ENCODE peak calls at places on chromosomes 16 and 17, in six cellular contexts. One of them, this sample, is unnamed. For H3K4me1, the result is how much of the 10 kb centered on the place peaks cover.

GRCh38 chr16:29900102-29900887 is at the start of gene ASPHD1:
- DNase-seq in left ventricle myocardium inferior: peak
- DNase-seq in H9: peak
- DNase-seq in upper lobe of left lung: peak
- DNase-seq in sigmoid colon: peak
- DNase-seq in IMR-90: peak
- DNase-seq in this sample: no peak

GRCh38 chr17:4327638-4328037 is 38.8 kb downstream of the UBE2G1 start:
- DNase-seq in left ventricle myocardium inferior: no peak
- DNase-seq in H9: no peak
- DNase-seq in upper lobe of left lung: no peak
- DNase-seq in sigmoid colon: no peak
- DNase-seq in IMR-90: peak
- DNase-seq in this sample: no peak

GRCh38 chr16:72124761-72125634 is 31.4 kb downstream of the DHX38 start:
- DNase-seq in left ventricle myocardium inferior: peak
- DNase-seq in H9: peak
- DNase-seq in upper lobe of left lung: no peak
- DNase-seq in sigmoid colon: peak
- DNase-seq in IMR-90: peak
- DNase-seq in this sample: peak

GRCh38 chr16:254461-254860 is 19.8 kb downstream of the FAM234A start:
- DNase-seq in left ventricle myocardium inferior: no peak
- DNase-seq in H9: no peak
- DNase-seq in upper lobe of left lung: no peak
- DNase-seq in sigmoid colon: no peak
- DNase-seq in IMR-90: no peak
- DNase-seq in this sample: no peak

GRCh38 chr17:32484628-32485027 is 2.2 kb upstream of the CDK5R1 start:
- DNase-seq in left ventricle myocardium inferior: no peak
- DNase-seq in H9: no peak
- DNase-seq in upper lobe of left lung: no peak
- DNase-seq in sigmoid colon: no peak
- DNase-seq in IMR-90: no peak
- DNase-seq in this sample: no peak

GRCh38 chr16:47019563-47019962 is 46.1 kb upstream of the DNAJA2 start:
- DNase-seq in left ventricle myocardium inferior: no peak
- DNase-seq in H9: no peak
- DNase-seq in upper lobe of left lung: no peak
- DNase-seq in sigmoid colon: no peak
- DNase-seq in IMR-90: no peak
- DNase-seq in this sample: no peak

GRCh38 chr16:48462146-48462740 is 77.0 kb upstream of the SIAH1 start:
- DNase-seq in left ventricle myocardium inferior: no peak
- DNase-seq in H9: no peak
- DNase-seq in upper lobe of left lung: no peak
- DNase-seq in sigmoid colon: no peak
- DNase-seq in IMR-90: no peak
- DNase-seq in this sample: no peak

GRCh38 chr17:77693301-77693700 is 265.2 kb upstream of the TNRC6C start:
- DNase-seq in left ventricle myocardium inferior: no peak
- DNase-seq in H9: peak
- DNase-seq in upper lobe of left lung: no peak
- DNase-seq in sigmoid colon: no peak
- DNase-seq in IMR-90: no peak
- DNase-seq in this sample: no peak

GRCh38 chr17:40596261-40596919 is 31.1 kb upstream of the CCR7 start:
- DNase-seq in left ventricle myocardium inferior: no peak
- DNase-seq in H9: no peak
- DNase-seq in upper lobe of left lung: no peak
- DNase-seq in sigmoid colon: no peak
- DNase-seq in IMR-90: peak
- DNase-seq in this sample: peak

GRCh38 chr17:58783380-58783779 is 27.7 kb downstream of the PPM1E start:
- DNase-seq in left ventricle myocardium inferior: no peak
- DNase-seq in H9: no peak
- DNase-seq in upper lobe of left lung: no peak
- DNase-seq in sigmoid colon: no peak
- DNase-seq in IMR-90: no peak
- DNase-seq in this sample: no peak

GRCh38 chr17:27896656-27897055 is 3.5 kb upstream of the LYRM9 start:
- DNase-seq in left ventricle myocardium inferior: no peak
- DNase-seq in H9: no peak
- DNase-seq in upper lobe of left lung: no peak
- DNase-seq in sigmoid colon: no peak
- DNase-seq in IMR-90: no peak
- DNase-seq in this sample: no peak

GRCh38 chr16:56852401-56852730 is 12.6 kb upstream of the SLC12A3 start:
- DNase-seq in left ventricle myocardium inferior: no peak
- DNase-seq in H9: no peak
- DNase-seq in upper lobe of left lung: no peak
- DNase-seq in sigmoid colon: no peak
- DNase-seq in IMR-90: no peak
- DNase-seq in this sample: no peak

GRCh38 chr17:72953621-72954020 is 138.9 kb downstream of the SLC39A11 start:
- DNase-seq in left ventricle myocardium inferior: no peak
- DNase-seq in H9: no peak
- DNase-seq in upper lobe of left lung: no peak
- DNase-seq in sigmoid colon: no peak
- DNase-seq in IMR-90: no peak
- DNase-seq in this sample: no peak

GRCh38 chr16:86044241-86044671 is 145.3 kb downstream of the IRF8 start:
- DNase-seq in left ventricle myocardium inferior: no peak
- DNase-seq in H9: peak
- DNase-seq in upper lobe of left lung: peak
- DNase-seq in sigmoid colon: peak
- DNase-seq in IMR-90: peak
- DNase-seq in this sample: peak

DNA sequence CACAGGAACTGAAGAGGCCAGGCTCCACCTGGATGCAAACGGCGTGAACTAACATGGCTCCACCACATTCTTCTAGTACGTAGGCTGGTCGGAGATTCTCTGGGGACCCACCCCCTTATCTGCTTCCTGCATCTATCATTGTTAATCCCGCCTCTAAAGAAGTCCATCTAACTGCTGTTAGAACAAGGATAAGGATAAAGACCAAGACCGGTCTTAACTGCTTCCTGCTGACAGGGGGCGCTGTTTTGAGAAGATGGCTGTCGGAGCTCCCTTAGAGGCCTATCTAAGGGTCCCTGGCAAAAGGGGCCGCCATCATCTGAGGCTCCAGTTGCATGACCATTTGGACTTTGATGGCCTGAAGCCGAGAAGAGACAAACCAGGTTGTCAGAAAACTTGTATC is 25.8 kb upstream of the TNFSF12 start:
- DNase-seq in left ventricle myocardium inferior: no peak
- DNase-seq in H9: peak
- DNase-seq in upper lobe of left lung: no peak
- DNase-seq in sigmoid colon: no peak
- DNase-seq in IMR-90: no peak
- DNase-seq in this sample: peak
- TF ChIP-seq CTCF in left ventricle myocardium inferior: peak
- TF ChIP-seq CTCF in H9: peak
- TF ChIP-seq CTCF in upper lobe of left lung: peak
- TF ChIP-seq CTCF in sigmoid colon: peak
- TF ChIP-seq CTCF in IMR-90: peak
- TF ChIP-seq CTCF in this sample: peak

DNA sequence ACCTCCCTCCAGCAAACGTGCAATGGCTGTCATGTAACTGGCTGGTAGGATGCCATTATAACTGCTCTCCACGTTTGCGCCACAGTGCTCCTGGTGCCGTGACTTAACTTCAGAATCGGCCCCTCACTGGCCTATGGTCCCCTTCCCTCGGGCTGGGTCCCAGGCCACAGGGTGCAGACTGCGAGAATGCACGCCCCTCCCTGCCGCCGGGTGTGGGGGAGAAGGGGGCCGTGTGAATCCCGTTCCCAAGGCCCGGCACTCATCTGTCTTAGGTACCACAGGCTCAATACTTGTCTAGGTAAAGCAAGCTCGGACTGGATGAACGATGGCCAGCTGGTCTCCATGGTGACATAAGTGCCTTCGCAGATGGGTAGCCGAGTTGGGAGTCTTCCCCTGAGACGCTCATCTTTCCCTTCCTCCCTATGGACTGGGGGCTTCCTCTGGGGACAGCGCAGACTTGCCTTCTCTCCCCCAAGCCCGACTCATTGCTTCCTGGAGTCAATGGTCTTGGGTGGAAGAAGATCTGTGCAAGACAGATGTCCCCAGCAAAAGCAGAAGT is 37.8 kb downstream of the TIMM22 start:
- DNase-seq in left ventricle myocardium inferior: no peak
- DNase-seq in H9: no peak
- DNase-seq in upper lobe of left lung: peak
- DNase-seq in sigmoid colon: no peak
- DNase-seq in IMR-90: no peak
- DNase-seq in this sample: no peak
- H3K4me1 ChIP-seq in left ventricle myocardium inferior: half or more
- H3K4me1 ChIP-seq in H9: under half
- H3K4me1 ChIP-seq in upper lobe of left lung: under half
- H3K4me1 ChIP-seq in sigmoid colon: under half
- H3K4me1 ChIP-seq in IMR-90: under half
- H3K4me1 ChIP-seq in this sample: under half

GRCh38 chr17:63446218-63446980 is at the start of gene CYB561:
- DNase-seq in left ventricle myocardium inferior: peak
- DNase-seq in H9: no peak
- DNase-seq in upper lobe of left lung: peak
- DNase-seq in sigmoid colon: peak
- DNase-seq in IMR-90: peak
- DNase-seq in this sample: peak
- TF ChIP-seq CTCF in left ventricle myocardium inferior: peak
- TF ChIP-seq CTCF in H9: no peak
- TF ChIP-seq CTCF in upper lobe of left lung: peak
- TF ChIP-seq CTCF in sigmoid colon: peak
- TF ChIP-seq CTCF in IMR-90: no peak
- TF ChIP-seq CTCF in this sample: peak

DNA sequence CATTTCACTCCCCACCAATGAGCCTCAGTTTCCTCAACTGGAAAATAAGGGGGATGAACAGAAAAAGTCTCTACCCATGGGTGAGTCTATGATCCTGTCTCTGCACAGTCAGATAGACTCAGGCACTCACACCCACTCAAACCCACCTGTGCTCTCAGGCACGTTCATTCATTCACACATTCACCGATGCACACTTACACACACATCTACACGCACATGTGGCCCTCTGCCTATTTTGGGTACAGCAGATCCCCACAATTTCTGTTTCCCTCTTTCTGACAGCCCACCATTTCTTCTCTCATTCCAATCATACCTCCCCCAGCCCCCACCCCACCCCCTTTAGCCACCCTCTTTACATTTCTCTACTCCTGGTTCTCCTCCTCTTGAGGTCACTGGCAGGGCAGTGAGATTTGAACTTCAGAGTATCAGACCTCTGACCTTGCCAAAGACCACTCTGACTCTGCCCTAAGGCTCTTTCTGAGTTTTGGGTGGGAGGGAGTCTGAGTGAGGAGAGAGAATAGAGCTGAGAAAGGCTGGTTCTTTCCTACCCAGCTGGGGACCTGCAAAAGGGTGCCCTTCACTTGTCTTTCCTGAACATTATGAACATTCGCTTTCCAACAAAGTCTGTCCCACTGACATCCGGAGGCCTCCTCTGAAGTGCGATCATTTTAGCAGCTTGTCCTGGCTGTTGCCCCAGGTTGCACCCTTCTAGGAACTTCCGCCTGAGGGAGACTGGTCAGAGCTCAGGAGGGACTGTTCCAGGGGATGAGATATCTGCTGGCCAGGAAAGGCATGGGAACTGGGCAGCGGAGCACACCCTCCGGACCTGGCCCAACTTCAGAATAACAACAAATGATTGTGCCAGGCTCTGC is 10.1 kb upstream of the COL1A1 start:
- DNase-seq in left ventricle myocardium inferior: no peak
- DNase-seq in H9: peak
- DNase-seq in upper lobe of left lung: no peak
- DNase-seq in sigmoid colon: peak
- DNase-seq in IMR-90: no peak
- DNase-seq in this sample: no peak
- H3K4me1 ChIP-seq in left ventricle myocardium inferior: half or more
- H3K4me1 ChIP-seq in H9: under half
- H3K4me1 ChIP-seq in upper lobe of left lung: under half
- H3K4me1 ChIP-seq in sigmoid colon: under half
- H3K4me1 ChIP-seq in IMR-90: half or more
- H3K4me1 ChIP-seq in this sample: under half

DNA sequence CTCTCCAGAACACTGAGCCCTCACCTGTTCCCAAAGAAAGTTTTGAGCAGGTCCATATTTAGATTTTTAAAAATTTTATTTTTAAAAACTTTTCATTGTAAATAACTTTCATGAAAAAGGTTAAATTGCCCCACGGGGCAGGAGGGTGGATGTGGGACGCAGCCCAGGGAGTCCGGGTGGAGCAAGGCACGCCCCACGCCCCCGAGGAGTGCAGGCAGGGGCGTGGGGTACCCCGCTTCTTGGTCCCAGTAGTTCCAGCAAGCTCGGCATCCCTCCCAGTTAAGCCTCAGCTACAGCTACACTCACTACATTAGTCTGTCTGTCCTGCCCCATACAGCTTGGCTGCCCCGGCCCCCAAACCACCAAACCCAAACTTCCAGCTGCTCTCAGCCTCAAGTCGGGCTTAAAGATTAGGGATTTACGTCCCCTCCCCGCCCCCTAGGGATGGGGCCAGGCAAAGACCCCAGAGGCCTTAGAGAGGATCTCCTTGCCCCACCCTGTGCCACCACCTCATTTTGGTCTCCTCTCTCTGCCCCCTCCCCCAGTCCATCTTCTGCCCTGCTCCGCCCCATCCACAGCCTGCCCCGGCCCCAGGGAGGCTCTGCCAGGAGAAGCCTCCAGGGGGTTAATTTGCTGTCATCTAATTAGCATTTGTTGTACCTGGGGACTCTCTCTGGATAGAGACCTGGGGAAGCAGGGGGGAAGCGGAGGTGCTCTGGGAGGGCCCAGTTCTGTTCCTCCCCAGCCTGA is 4.6 kb downstream of the FOXJ1 start:
- DNase-seq in left ventricle myocardium inferior: no peak
- DNase-seq in H9: peak
- DNase-seq in upper lobe of left lung: no peak
- DNase-seq in sigmoid colon: no peak
- DNase-seq in IMR-90: no peak
- DNase-seq in this sample: no peak
- TF ChIP-seq CTCF in left ventricle myocardium inferior: no peak
- TF ChIP-seq CTCF in H9: no peak
- TF ChIP-seq CTCF in upper lobe of left lung: no peak
- TF ChIP-seq CTCF in sigmoid colon: no peak
- TF ChIP-seq CTCF in IMR-90: no peak
- TF ChIP-seq CTCF in this sample: no peak

DNA sequence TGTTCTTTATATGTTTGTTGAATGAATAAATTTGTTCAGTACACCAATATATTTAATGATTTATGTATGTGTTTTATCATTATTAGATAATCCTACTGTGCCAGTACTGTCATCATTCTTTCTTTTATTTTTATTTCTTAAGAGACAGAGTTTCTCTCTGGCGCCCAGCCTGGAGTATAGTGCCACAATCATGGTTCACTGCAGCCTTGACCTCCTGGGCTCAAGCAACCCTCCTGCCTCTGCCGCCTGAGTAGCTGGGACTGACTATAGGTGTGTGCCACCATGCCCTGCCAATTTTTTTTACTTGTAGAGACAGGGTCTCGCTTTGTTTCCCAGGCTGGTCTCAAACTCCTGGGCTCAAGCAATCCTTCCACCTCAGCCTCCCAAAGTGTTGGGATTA is 41.8 kb downstream of the PAFAH1B1 start:
- DNase-seq in left ventricle myocardium inferior: no peak
- DNase-seq in H9: no peak
- DNase-seq in upper lobe of left lung: no peak
- DNase-seq in sigmoid colon: no peak
- DNase-seq in IMR-90: no peak
- DNase-seq in this sample: no peak
- H3K4me1 ChIP-seq in left ventricle myocardium inferior: half or more
- H3K4me1 ChIP-seq in H9: under half
- H3K4me1 ChIP-seq in upper lobe of left lung: under half
- H3K4me1 ChIP-seq in sigmoid colon: under half
- H3K4me1 ChIP-seq in IMR-90: under half
- H3K4me1 ChIP-seq in this sample: under half

This sample was measured in CD8-positive, alpha-beta T cell.